ENCODE peak calls at places on chromosomes 3 and 15, in six cellular contexts. F is astrocyte of the spinal cord; L is OCI-LY7; T is stimulated activated naive CD8-positive, alpha-beta T cell treated with anti-CD3 and anti-CD28 coated beads, Interleukin-15, Interleukin-2, amounts not matched to agents 100 U/mL and 50 U/mL, for 24 hours; U is cerebellum; C is T-helper 9 cell. X is an unnamed sample.

GRCh38 chr3:143109861-143110260 is 9.7 kb upstream of the CHST2 start:
- DNase-seq in F (no peak), L (no peak), T (no peak), U (no peak), C (no peak), X (no peak)

GRCh38 chr3:166011771-166012170 is 174.5 kb upstream of the BCHE start:
- DNase-seq in F (no peak), L (no peak), T (no peak), U (no peak), C (no peak), X (no peak)

GRCh38 chr3:66405701-66406091 is 95.1 kb downstream of the LRIG1 start:
- DNase-seq in F (peak), L (no peak), T (no peak), U (no peak), C (no peak), X (no peak)

GRCh38 chr15:70275461-70276138 is 177.9 kb upstream of the TLE3 start:
- DNase-seq in F (no peak), L (no peak), T (no peak), U (no peak), C (no peak), X (no peak)

GRCh38 chr15:64857421-64857820 is 15.7 kb downstream of the PLEKHO2 start:
- DNase-seq in F (peak), L (no peak), T (no peak), U (no peak), C (no peak), X (no peak)

GRCh38 chr3:196537319-196537984 is 22.3 kb upstream of the SMCO1 start:
- DNase-seq in F (no peak), L (peak), T (peak), U (no peak), C (peak), X (peak)

GRCh38 chr15:60179786-60180391 is 175.8 kb downstream of the FOXB1 start:
- DNase-seq in F (peak), L (peak), T (peak), U (no peak), C (peak), X (peak)

GRCh38 chr3:98657429-98657828 is 64.0 kb upstream of the CPOX start:
- DNase-seq in F (no peak), L (no peak), T (peak), U (no peak), C (peak), X (peak)

GRCh38 chr15:58517252-58517681 is 85.5 kb downstream of the LIPC start:
- DNase-seq in F (no peak), L (no peak), T (no peak), U (no peak), C (no peak), X (peak)

GRCh38 chr3:72150634-72151412 is 365.9 kb upstream of the PROK2 start:
- DNase-seq in F (no peak), L (no peak), T (no peak), U (no peak), C (no peak), X (no peak)

GRCh38 chr3:134471521-134472193 is 14.1 kb downstream of the ANAPC13 start:
- DNase-seq in F (peak), L (no peak), T (no peak), U (no peak), C (no peak), X (no peak)

GRCh38 chr3:39705351-39705900 is 104.0 kb upstream of the MYRIP start:
- DNase-seq in F (peak), L (no peak), T (no peak), U (no peak), C (no peak), X (no peak)

GRCh38 chr15:68203486-68203885 is 1.6 kb downstream of the CALML4 start:
- DNase-seq in F (no peak), L (no peak), T (no peak), U (no peak), C (no peak), X (no peak)

GRCh38 chr3:139718415-139718814 is 40.6 kb upstream of the NMNAT3 start:
- DNase-seq in F (peak), L (no peak), T (no peak), U (peak), C (no peak), X (no peak)

GRCh38 chr3:100781311-100781710 is 72.0 kb downstream of the TFG start:
- DNase-seq in F (peak), L (no peak), T (no peak), U (no peak), C (no peak), X (no peak)

X was measured in activated CD4-positive, alpha-beta T cell treated with anti-CD3 and anti-CD28 coated beads for 48 hours.